ENCODE peak calls at places on chromosomes 13 and 19, in nine cellular contexts. T is psoas muscle; M is breast epithelium; L is CD8-positive, alpha-beta memory T cell; I is left lung; B is AG04450; N is fibroblast of lung; F is heart left ventricle; A is OCI-LY7. S is an unnamed sample. For H3K9me3, the result is how much of the 10 kb centered on the place peaks cover.

GRCh38 chr19:7757358-7757757 is 5.7 kb upstream of the CLEC4M start:
- DNase-seq in B (no peak), T (no peak), A (no peak), F (no peak), I (no peak), M (no peak), L (no peak), N (no peak), S (no peak)

GRCh38 chr19:48244289-48244688 is 11.4 kb downstream of the CARD8 start:
- DNase-seq in B (no peak), M (no peak), A (peak), T (no peak), L (peak), N (peak), F (no peak), I (no peak), S (no peak)

GRCh38 chr19:33756177-33756576 is 40.5 kb upstream of the KCTD15 start:
- DNase-seq in L (no peak), M (no peak), A (no peak), N (no peak), F (no peak), I (no peak), T (no peak), B (no peak), S (no peak)

GRCh38 chr13:74251778-74252519 is 117.7 kb upstream of the KLF12 start:
- DNase-seq in B (no peak), N (no peak), M (no peak), A (no peak), T (no peak), L (no peak), I (no peak), F (peak), S (no peak)

GRCh38 chr19:38841787-38842438 is 7.9 kb downstream of the HNRNPL start:
- DNase-seq in B (no peak), L (peak), M (no peak), N (no peak), F (no peak), A (no peak), I (no peak), T (no peak), S (peak)

GRCh38 chr19:48513289-48514122 is 1.9 kb upstream of the LMTK3 start:
- DNase-seq in M (no peak), F (peak), I (peak), T (no peak), L (peak), B (no peak), A (peak), N (peak), S (peak)

GRCh38 chr13:20828540-20829364 is 55.0 kb upstream of the EEF1AKMT1 start:
- DNase-seq in L (peak), T (no peak), A (peak), F (no peak), M (no peak), B (no peak), N (peak), I (no peak), S (no peak)

GRCh38 chr13:103250071-103250470 is 183.9 kb upstream of the SLC10A2 start:
- DNase-seq in N (no peak), T (no peak), B (no peak), I (no peak), L (no peak), M (no peak), A (no peak), F (no peak), S (no peak)

GRCh38 chr13:33111414-33112110 is 95.3 kb downstream of the KL start:
- DNase-seq in M (no peak), B (no peak), F (no peak), N (peak), L (no peak), A (no peak), T (no peak), I (no peak), S (no peak)

GRCh38 chr19:33419763-33420080 is 46.2 kb downstream of the CEBPG start:
- DNase-seq in M (no peak), L (no peak), T (no peak), A (no peak), B (no peak), I (peak), N (no peak), F (no peak), S (no peak)

GRCh38 chr19:37997911-37998344 is 90.9 kb downstream of the SIPA1L3 start:
- DNase-seq in N (peak), I (no peak), A (no peak), T (peak), B (peak), L (no peak), M (no peak), F (no peak), S (no peak)

GRCh38 chr13:74978596-74978995 is 503.4 kb downstream of the TBC1D4 start:
- DNase-seq in A (no peak), M (no peak), N (no peak), B (no peak), T (no peak), I (no peak), L (no peak), F (no peak), S (no peak)

GRCh38 chr13:19185865-19186645 is 4.4 kb upstream of the TUBA3C start:
- DNase-seq in I (no peak), B (no peak), T (no peak), N (no peak), M (no peak), A (no peak), L (no peak), F (no peak), S (no peak)
- H3K9me3 ChIP-seq in I (under half), B (half or more), T (under half), N (under half), M (under half), A (under half), L (under half), F (under half), S (under half)

GRCh38 chr19:51626675-51627074 is 3.5 kb downstream of the SIGLEC5 start:
- DNase-seq in M (no peak), T (no peak), I (no peak), L (no peak), F (no peak), A (no peak), B (no peak), N (no peak), S (no peak)

GRCh38 chr19:51632126-51632525 is 1.9 kb upstream of the SIGLEC5 start:
- DNase-seq in T (no peak), I (no peak), L (no peak), N (no peak), F (no peak), M (no peak), B (no peak), A (no peak), S (no peak)

GRCh38 chr19:51628153-51628939 is 1.9 kb downstream of the SIGLEC5 start:
- DNase-seq in I (no peak), F (no peak), A (no peak), L (no peak), N (no peak), B (no peak), T (no peak), M (no peak), S (no peak)

DNA sequence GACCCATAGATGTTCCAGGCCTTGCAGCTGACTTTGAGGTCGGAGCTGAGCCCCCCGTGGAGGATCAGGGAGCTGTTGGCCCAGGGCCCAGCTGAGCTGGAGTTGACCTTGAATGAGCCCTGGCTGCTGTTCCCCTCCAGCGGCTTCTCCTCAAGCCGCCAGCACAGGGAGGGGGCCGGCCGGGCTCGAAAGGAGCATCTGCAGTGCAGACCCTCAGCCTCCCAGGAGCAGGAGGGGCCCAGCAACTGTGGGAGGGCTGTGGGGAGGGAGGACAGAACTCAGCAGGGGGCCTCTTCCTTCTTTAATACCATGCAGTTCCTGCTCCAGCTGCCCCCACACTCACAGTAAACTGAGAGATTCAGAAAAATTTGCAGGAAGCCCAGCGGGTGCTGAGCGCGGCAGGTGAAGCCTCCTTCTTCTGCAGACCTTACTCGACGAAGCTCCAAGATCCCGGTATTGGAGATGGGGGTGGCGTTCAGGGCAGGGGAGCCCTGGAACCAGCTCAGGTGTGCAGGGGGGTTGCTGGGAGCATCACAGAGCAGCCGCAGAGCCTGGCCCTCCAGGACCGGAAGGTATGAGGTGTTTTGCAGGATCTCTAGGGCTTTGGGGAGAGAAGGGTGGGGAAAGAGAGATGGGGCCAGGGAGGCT is 2.6 kb downstream of the SIGLEC5 start:
- DNase-seq in F (no peak), A (no peak), B (no peak), N (no peak), I (peak), L (no peak), T (no peak), M (no peak), S (no peak)
- H3K9me3 ChIP-seq in F (under half), A (under half), B (under half), N (under half), I (under half), L (under half), T (under half), M (under half), S (under half)

DNA sequence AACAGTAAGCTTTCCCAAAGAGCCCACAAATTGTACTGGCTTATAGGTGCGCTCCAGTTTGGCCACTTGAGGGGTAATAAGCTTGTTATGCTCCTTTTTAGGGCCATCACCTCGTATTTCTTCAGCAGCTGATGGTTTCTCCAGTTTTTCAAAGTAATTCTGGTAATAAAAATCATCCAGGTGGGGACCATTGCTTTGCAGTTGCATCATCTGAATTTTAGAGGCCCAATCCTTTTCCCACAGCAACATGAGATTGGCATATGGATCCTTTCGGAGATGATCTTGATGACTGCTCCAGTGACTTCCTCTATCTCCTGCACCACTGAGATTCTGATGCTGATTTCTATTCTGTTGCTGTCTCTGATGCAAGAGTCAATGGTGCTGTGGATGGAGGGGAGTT is 27.1 kb downstream of the ZNF546 start:
- DNase-seq in A (no peak), T (no peak), M (no peak), B (no peak), N (no peak), I (no peak), F (no peak), L (no peak), S (no peak)
- H3K9me3 ChIP-seq in A (under half), T (half or more), M (half or more), B (under half), N (under half), I (half or more), F (under half), L (under half), S (under half)

GRCh38 chr19:9621156-9622037 is at the start of gene ZNF561:
- DNase-seq in B (peak), F (peak), M (peak), T (peak), I (peak), L (peak), N (peak), A (peak), S (peak)

GRCh38 chr19:9610484-9611113 is 10.4 kb downstream of the ZNF561 start:
- DNase-seq in A (no peak), F (no peak), M (no peak), T (no peak), I (no peak), L (no peak), N (no peak), B (no peak), S (no peak)

GRCh38 chr19:9620842-9621155 is 233 bp downstream of the ZNF561 start:
- DNase-seq in I (no peak), B (no peak), L (no peak), T (no peak), N (no peak), F (no peak), M (no peak), A (no peak), S (no peak)

DNA sequence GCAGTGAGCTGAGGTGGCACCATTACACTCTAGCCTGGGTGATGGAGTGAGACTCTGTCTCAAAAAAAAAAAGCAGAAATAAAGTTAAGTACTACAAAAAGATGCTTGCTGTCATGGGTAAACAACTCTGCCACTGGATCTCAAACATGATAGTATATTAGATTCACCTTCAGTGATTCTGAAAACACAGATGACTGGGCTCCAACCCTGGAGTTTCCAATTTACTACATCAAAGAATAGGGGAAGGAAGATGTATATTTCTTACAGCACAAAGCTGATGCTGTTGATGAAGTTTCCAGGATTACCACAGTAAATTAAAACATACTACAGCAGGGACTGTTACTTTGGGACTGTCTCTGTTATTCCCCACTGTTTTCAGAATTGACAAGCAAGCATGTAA is 5.2 kb downstream of the ZNF561 start:
- DNase-seq in T (no peak), L (no peak), B (no peak), N (no peak), I (no peak), M (no peak), F (no peak), A (no peak), S (no peak)
- H3K9me3 ChIP-seq in T (under half), L (under half), B (under half), N (under half), I (under half), M (under half), F (under half), A (under half), S (under half)

DNA sequence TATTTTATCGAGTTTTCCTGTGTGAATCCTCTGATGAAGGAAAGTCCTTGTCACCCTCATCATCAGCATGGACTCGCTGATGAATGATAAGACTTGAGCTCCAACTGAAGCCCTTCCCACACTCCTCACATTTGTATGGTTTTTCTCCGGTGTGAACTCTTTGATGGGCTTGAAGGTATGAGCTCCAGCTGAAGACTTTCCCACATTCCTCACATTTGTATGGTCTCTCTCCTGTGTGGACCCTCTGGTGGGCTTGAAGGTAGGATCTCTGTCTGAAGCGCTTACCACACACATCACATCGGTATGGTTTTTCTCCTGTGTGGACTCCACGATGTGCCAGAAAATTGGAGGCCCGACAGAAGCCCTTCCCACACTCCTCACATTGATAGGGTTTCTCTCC is 21.7 kb downstream of the ZNF45 start:
- DNase-seq in M (no peak), T (no peak), B (no peak), A (no peak), L (no peak), N (no peak), I (no peak), F (no peak), S (no peak)
- H3K9me3 ChIP-seq in M (half or more), T (half or more), B (under half), A (under half), L (half or more), N (under half), I (half or more), F (under half), S (under half)

DNA sequence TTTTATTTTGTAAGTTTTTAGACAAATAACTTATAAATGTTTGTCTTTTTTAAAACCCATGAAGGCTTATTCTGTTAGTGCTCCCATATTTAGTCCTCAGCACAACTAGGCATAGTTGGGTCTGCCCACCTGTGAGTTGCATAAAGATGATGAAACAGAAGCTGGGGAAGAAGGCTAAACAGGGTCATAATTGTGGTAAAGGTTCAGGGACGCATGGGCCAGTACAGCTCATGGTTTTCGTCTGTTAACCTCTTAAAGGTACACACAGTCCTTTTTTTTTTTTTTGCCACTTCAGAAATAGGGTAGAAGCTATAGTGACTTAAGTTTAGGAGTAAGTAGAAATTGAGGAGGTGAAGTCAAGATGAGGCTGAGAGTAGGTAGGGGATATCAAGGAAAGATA is 58.3 kb downstream of the TM9SF2 start:
- DNase-seq in I (no peak), L (no peak), A (no peak), B (no peak), N (peak), M (no peak), T (no peak), F (no peak), S (no peak)
- H3K9me3 ChIP-seq in I (under half), L (under half), A (under half), B (under half), N (under half), M (under half), T (under half), F (under half), S (under half)

GRCh38 chr13:109233293-109233692 is 553.1 kb downstream of the IRS2 start:
- DNase-seq in F (no peak), N (peak), A (no peak), T (no peak), M (no peak), I (no peak), L (no peak), B (no peak), S (no peak)

GRCh38 chr13:109231853-109232252 is 554.5 kb downstream of the IRS2 start:
- DNase-seq in L (no peak), I (no peak), F (no peak), A (no peak), B (no peak), T (no peak), M (no peak), N (no peak), S (no peak)

GRCh38 chr13:109241160-109241559 is 545.2 kb downstream of the IRS2 start:
- DNase-seq in I (no peak), T (no peak), N (peak), B (no peak), A (no peak), M (no peak), F (no peak), L (no peak), S (no peak)

GRCh38 chr13:109235901-109236300 is 550.5 kb downstream of the IRS2 start:
- DNase-seq in B (no peak), I (no peak), A (no peak), F (no peak), M (no peak), N (no peak), L (no peak), T (no peak), S (no peak)
- H3K9me3 ChIP-seq in B (under half), I (under half), A (under half), F (under half), M (under half), N (under half), L (under half), T (under half), S (under half)

DNA sequence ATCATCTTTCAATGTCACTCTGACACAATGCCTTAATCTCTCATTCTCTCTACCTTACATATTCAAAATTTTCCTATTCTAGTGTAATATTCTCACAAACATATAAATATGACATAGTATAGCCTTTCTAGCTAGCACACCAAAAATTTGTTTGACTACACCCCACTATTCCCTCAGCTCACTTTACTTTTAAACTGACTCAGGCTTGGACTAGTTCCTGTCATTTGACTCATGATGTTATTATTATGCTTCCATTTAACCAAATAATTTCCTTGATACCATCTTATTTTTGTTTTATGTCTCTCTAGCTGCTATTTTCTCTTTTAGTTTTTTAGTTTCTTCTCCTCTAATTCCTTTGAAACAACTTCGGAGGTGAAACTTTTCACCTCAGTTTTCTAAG is 1745.6 kb upstream of the PCDH20 start:
- DNase-seq in A (no peak), B (no peak), M (no peak), I (no peak), L (no peak), N (peak), F (no peak), T (no peak), S (no peak)
- H3K9me3 ChIP-seq in A (under half), B (under half), M (under half), I (under half), L (under half), N (under half), F (under half), T (under half), S (under half)

GRCh38 chr13:19156013-19156825 is 25.4 kb downstream of the TUBA3C start:
- DNase-seq in F (no peak), M (no peak), L (no peak), I (no peak), B (no peak), A (no peak), T (no peak), N (no peak), S (no peak)
- H3K9me3 ChIP-seq in F (under half), M (under half), L (under half), I (under half), B (half or more), A (under half), T (under half), N (under half), S (under half)

GRCh38 chr13:49636705-49637104 is 8.4 kb downstream of the ARL11 start:
- DNase-seq in T (no peak), L (no peak), N (no peak), A (no peak), M (no peak), F (no peak), B (no peak), I (no peak), S (no peak)
- H3K9me3 ChIP-seq in T (under half), L (under half), N (under half), A (under half), M (under half), F (under half), B (under half), I (under half), S (under half)

S was measured in T-helper 17 cell.